ENCODE peak calls at places on chromosomes 5 and 9, in four cellular contexts. One of them, this sample, is unnamed.

GRCh38 chr5:657570-657969 is 35.6 kb downstream of the TPPP start:
- DNase-seq in midbrain: no peak
- DNase-seq in NCI-H524 treated with DMSO at 0.1 percent for 48 hours: no peak
- DNase-seq in fibroblast of lung: peak; percentile 95
- DNase-seq in this sample: peak; percentile 26

GRCh38 chr5:39968371-39968770 is 543.6 kb upstream of the DAB2 start:
- DNase-seq in fibroblast of lung: no peak
- DNase-seq in NCI-H524 treated with DMSO at 0.1 percent for 48 hours: no peak
- DNase-seq in midbrain: no peak
- DNase-seq in this sample: no peak

GRCh38 chr9:134059661-134060395 is 8.0 kb downstream of the BRD3 start:
- DNase-seq in fibroblast of lung: no peak
- DNase-seq in NCI-H524 treated with DMSO at 0.1 percent for 48 hours: no peak
- DNase-seq in midbrain: peak; percentile 23
- DNase-seq in this sample: peak; percentile 91

GRCh38 chr9:88586452-88586851 is 51.5 kb downstream of the NXNL2 start:
- DNase-seq in NCI-H524 treated with DMSO at 0.1 percent for 48 hours: no peak
- DNase-seq in midbrain: no peak
- DNase-seq in fibroblast of lung: peak; percentile 32
- DNase-seq in this sample: no peak

GRCh38 chr9:118028225-118028624 is 324.0 kb downstream of the TLR4 start:
- DNase-seq in fibroblast of lung: no peak
- DNase-seq in midbrain: no peak
- DNase-seq in NCI-H524 treated with DMSO at 0.1 percent for 48 hours: peak; percentile 84
- DNase-seq in this sample: no peak

GRCh38 chr5:10565785-10566506 is 2.1 kb downstream of the ANKRD33B start:
- DNase-seq in fibroblast of lung: no peak
- DNase-seq in NCI-H524 treated with DMSO at 0.1 percent for 48 hours: no peak
- DNase-seq in midbrain: no peak
- DNase-seq in this sample: peak; percentile 45

GRCh38 chr5:82623094-82623514 is 344.9 kb upstream of the RPS23 start:
- DNase-seq in fibroblast of lung: no peak
- DNase-seq in NCI-H524 treated with DMSO at 0.1 percent for 48 hours: no peak
- DNase-seq in midbrain: no peak
- DNase-seq in this sample: no peak

GRCh38 chr9:38079410-38080105 is 10.5 kb upstream of the SHB start:
- DNase-seq in midbrain: no peak
- DNase-seq in NCI-H524 treated with DMSO at 0.1 percent for 48 hours: peak; percentile 88
- DNase-seq in fibroblast of lung: peak; percentile 68
- DNase-seq in this sample: no peak

GRCh38 chr9:95003694-95004451 is 277.4 kb downstream of the AOPEP start:
- DNase-seq in fibroblast of lung: peak; percentile 69
- DNase-seq in midbrain: no peak
- DNase-seq in NCI-H524 treated with DMSO at 0.1 percent for 48 hours: no peak
- DNase-seq in this sample: peak; percentile 31

GRCh38 chr5:143696920-143697319 is 115.0 kb upstream of the HMHB1 start:
- DNase-seq in midbrain: no peak
- DNase-seq in NCI-H524 treated with DMSO at 0.1 percent for 48 hours: no peak
- DNase-seq in fibroblast of lung: no peak
- DNase-seq in this sample: no peak

GRCh38 chr9:130172858-130173461 is 756 bp downstream of the NCS1 start:
- DNase-seq in NCI-H524 treated with DMSO at 0.1 percent for 48 hours: no peak
- DNase-seq in midbrain: no peak
- DNase-seq in fibroblast of lung: no peak
- DNase-seq in this sample: peak; percentile 57

GRCh38 chr5:98330871-98331270 is 442.6 kb upstream of the RGMB start:
- DNase-seq in fibroblast of lung: no peak
- DNase-seq in NCI-H524 treated with DMSO at 0.1 percent for 48 hours: no peak
- DNase-seq in midbrain: no peak
- DNase-seq in this sample: no peak

GRCh38 chr5:149450199-149450598 is 71.1 kb upstream of the IL17B start:
- DNase-seq in NCI-H524 treated with DMSO at 0.1 percent for 48 hours: no peak
- DNase-seq in fibroblast of lung: peak; percentile 80
- DNase-seq in midbrain: peak; percentile 38
- DNase-seq in this sample: no peak

GRCh38 chr9:95092321-95093072 is 225.0 kb downstream of the FANCC start:
- DNase-seq in NCI-H524 treated with DMSO at 0.1 percent for 48 hours: no peak
- DNase-seq in midbrain: no peak
- DNase-seq in fibroblast of lung: peak; percentile 98
- DNase-seq in this sample: peak; percentile 32

GRCh38 chr5:151531581-151531980 is 59.5 kb downstream of the FAT2 start:
- DNase-seq in midbrain: no peak
- DNase-seq in NCI-H524 treated with DMSO at 0.1 percent for 48 hours: no peak
- DNase-seq in fibroblast of lung: no peak
- DNase-seq in this sample: no peak

GRCh38 chr9:1979815-1980367 is 35.3 kb upstream of the SMARCA2 start:
- DNase-seq in NCI-H524 treated with DMSO at 0.1 percent for 48 hours: peak; percentile 52
- DNase-seq in midbrain: no peak
- DNase-seq in fibroblast of lung: peak; percentile 93
- DNase-seq in this sample: peak; percentile 54